ENCODE peak calls at places on chromosomes 12 and 14, in eight cellular contexts. R is stimulated activated CD8-positive, alpha-beta memory T cell treated with anti-CD3 and anti-CD28 coated beads, Interleukin-4, amount 100 ng/mL, for 1 hour; J is fibroblast of villous mesenchyme; P is A172; H is NCI-H345; M is adrenal gland; D is stimulated activated CD4-positive, alpha-beta T cell treated with anti-CD3 and anti-CD28 coated beads, Interleukin-12 subunit alpha, Interleukin-12 subunit beta, amount 100 ng/mL, for 4 hours; B is mesendoderm. N is an unnamed sample.

GRCh38 chr14:33851931-33852330 is 98.9 kb downstream of the EGLN3 start:
- DNase-seq in R (no peak), J (no peak), P (no peak), H (no peak), M (no peak), D (no peak), B (peak), N (no peak)

GRCh38 chr14:70748422-70748821 is 60.9 kb downstream of the MAP3K9 start:
- DNase-seq in R (no peak), J (no peak), P (no peak), H (no peak), M (no peak), D (no peak), B (no peak), N (no peak)

GRCh38 chr14:99517643-99518381 is 36.6 kb downstream of the CCNK start:
- DNase-seq in R (no peak), J (no peak), P (no peak), H (no peak), M (peak), D (no peak), B (no peak), N (no peak)

GRCh38 chr14:92407395-92407794 is 84.4 kb downstream of the SLC24A4 start:
- DNase-seq in R (no peak), J (no peak), P (no peak), H (no peak), M (no peak), D (no peak), B (no peak), N (no peak)

GRCh38 chr12:76883151-76883550 is 4.3 kb upstream of the CSRP2 start:
- DNase-seq in R (no peak), J (peak), P (peak), H (no peak), M (no peak), D (no peak), B (peak), N (no peak)

GRCh38 chr14:55332654-55333570 is 61.7 kb downstream of the FBXO34 start:
- DNase-seq in R (no peak), J (peak), P (no peak), H (no peak), M (no peak), D (no peak), B (no peak), N (no peak)

GRCh38 chr12:51371295-51371953 is 19.8 kb downstream of the GALNT6 start:
- DNase-seq in R (no peak), J (peak), P (peak), H (peak), M (peak), D (no peak), B (peak), N (no peak)

GRCh38 chr12:91052021-91052420 is 5.8 kb downstream of the KERA start:
- DNase-seq in R (no peak), J (no peak), P (no peak), H (no peak), M (no peak), D (no peak), B (no peak), N (no peak)

GRCh38 chr12:6457220-6457945 is 5.5 kb downstream of the TAPBPL start:
- DNase-seq in R (no peak), J (no peak), P (no peak), H (no peak), M (no peak), D (no peak), B (no peak), N (no peak)

GRCh38 chr14:73235531-73236155 is 1.7 kb upstream of the PAPLN start:
- DNase-seq in R (no peak), J (peak), P (no peak), H (no peak), M (no peak), D (no peak), B (peak), N (no peak)

GRCh38 chr12:50132505-50133135 is 20.6 kb downstream of the COX14 start:
- DNase-seq in R (no peak), J (peak), P (no peak), H (no peak), M (no peak), D (no peak), B (peak), N (no peak)

GRCh38 chr12:93089805-93090569 is 160.9 kb upstream of the EEA1 start:
- DNase-seq in R (no peak), J (peak), P (peak), H (no peak), M (no peak), D (no peak), B (no peak), N (no peak)

GRCh38 chr14:94111276-94112095 is 950 bp downstream of the IFI27 start:
- DNase-seq in R (no peak), J (no peak), P (no peak), H (no peak), M (no peak), D (no peak), B (no peak), N (no peak)

GRCh38 chr14:57382283-57382682 is 8.1 kb upstream of the NAA30 start:
- DNase-seq in R (no peak), J (peak), P (peak), H (no peak), M (no peak), D (no peak), B (no peak), N (no peak)

GRCh38 chr12:107929436-107929835 is 154.9 kb downstream of the ASCL4 start:
- DNase-seq in R (no peak), J (peak), P (peak), H (no peak), M (peak), D (no peak), B (peak), N (no peak)

GRCh38 chr14:101839236-101839635 is 77.7 kb downstream of the PPP2R5C start:
- DNase-seq in R (no peak), J (no peak), P (no peak), H (no peak), M (no peak), D (no peak), B (no peak), N (no peak)

GRCh38 chr12:46857486-46857885 is 31.7 kb upstream of the SLC38A4 start:
- DNase-seq in R (no peak), J (peak), P (no peak), H (no peak), M (no peak), D (no peak), B (no peak), N (no peak)

GRCh38 chr14:97513891-97514290 is 716.7 kb downstream of the VRK1 start:
- DNase-seq in R (no peak), J (no peak), P (no peak), H (no peak), M (no peak), D (no peak), B (no peak), N (no peak)

GRCh38 chr14:45133683-45134050 is 614 bp downstream of the FKBP3 start:
- DNase-seq in R (no peak), J (no peak), P (no peak), H (no peak), M (no peak), D (no peak), B (no peak), N (no peak)

GRCh38 chr14:91858536-91859275 is 8.6 kb downstream of the TC2N start:
- DNase-seq in R (no peak), J (peak), P (peak), H (no peak), M (no peak), D (no peak), B (peak), N (no peak)

GRCh38 chr12:113480336-113480688 is 8.6 kb upstream of the LHX5 start:
- DNase-seq in R (no peak), J (no peak), P (no peak), H (no peak), M (no peak), D (no peak), B (no peak), N (no peak)

GRCh38 chr14:104692939-104693315 is 3.5 kb downstream of the INF2 start:
- DNase-seq in R (no peak), J (no peak), P (no peak), H (no peak), M (no peak), D (no peak), B (no peak), N (no peak)

GRCh38 chr12:94704452-94704871 is 54.1 kb upstream of the TMCC3 start:
- DNase-seq in R (no peak), J (peak), P (peak), H (peak), M (peak), D (no peak), B (no peak), N (no peak)

GRCh38 chr14:22898302-22898894 is 15.4 kb downstream of the REM2 start:
- DNase-seq in R (no peak), J (peak), P (peak), H (no peak), M (peak), D (no peak), B (no peak), N (no peak)

GRCh38 chr12:63400318-63400717 is 249.3 kb upstream of the AVPR1A start:
- DNase-seq in R (no peak), J (no peak), P (no peak), H (no peak), M (no peak), D (no peak), B (no peak), N (no peak)

GRCh38 chr14:95686935-95687334 is 709 bp downstream of the TCL1B start:
- DNase-seq in R (no peak), J (no peak), P (no peak), H (peak), M (no peak), D (no peak), B (peak), N (no peak)

GRCh38 chr12:47397664-47398281 is 308.1 kb downstream of the RPAP3 start:
- DNase-seq in R (no peak), J (peak), P (peak), H (no peak), M (peak), D (no peak), B (peak), N (no peak)

GRCh38 chr12:48865441-48866290 is at the start of gene RND1:
- DNase-seq in R (no peak), J (peak), P (peak), H (peak), M (peak), D (peak), B (peak), N (peak)

GRCh38 chr12:19683178-19683927 is 244.1 kb downstream of the AEBP2 start:
- DNase-seq in R (no peak), J (peak), P (peak), H (no peak), M (no peak), D (no peak), B (no peak), N (no peak)

GRCh38 chr12:112985655-112986290 is 7.5 kb downstream of the OAS2 start:
- DNase-seq in R (no peak), J (no peak), P (no peak), H (no peak), M (no peak), D (no peak), B (no peak), N (no peak)

GRCh38 chr14:73850940-73851339 is 691 bp upstream of the PTGR2 start:
- DNase-seq in R (no peak), J (peak), P (no peak), H (no peak), M (no peak), D (no peak), B (peak), N (peak)

GRCh38 chr12:101298426-101298825 is 18.5 kb downstream of the UTP20 start:
- DNase-seq in R (no peak), J (peak), P (peak), H (no peak), M (no peak), D (no peak), B (peak), N (no peak)

GRCh38 chr12:51217133-51217967 is 512 bp downstream of the POU6F1 start:
- DNase-seq in R (no peak), J (peak), P (no peak), H (peak), M (peak), D (peak), B (peak), N (no peak)

GRCh38 chr12:70598467-70599194 is 38.6 kb downstream of the PTPRB start:
- DNase-seq in R (no peak), J (no peak), P (no peak), H (peak), M (no peak), D (no peak), B (no peak), N (peak)

GRCh38 chr12:19010087-19010486 is 119.4 kb upstream of the PLEKHA5 start:
- DNase-seq in R (no peak), J (no peak), P (no peak), H (no peak), M (no peak), D (no peak), B (peak), N (no peak)